ENCODE peak calls at places on chromosome 1, in four cellular contexts. P, X, I and B are unnamed samples.

GRCh38 chr1:180539103-180539502 is 19.7 kb upstream of the OVAAL start:
- DNase-seq in P (no peak), X (no peak), I (no peak), B (no peak)

GRCh38 chr1:226608699-226609505 is 60.3 kb downstream of the STUM start:
- DNase-seq in P (peak), X (peak), I (peak), B (peak)

GRCh38 chr1:190226006-190226405 is 251.7 kb downstream of the BRINP3 start:
- DNase-seq in P (no peak), X (no peak), I (no peak), B (no peak)

GRCh38 chr1:206470692-206471414 is 577 bp downstream of the IKBKE start:
- DNase-seq in P (peak), X (peak), I (no peak), B (peak)

GRCh38 chr1:201749059-201749458 is 79.9 kb upstream of the IPO9 start:
- DNase-seq in P (no peak), X (no peak), I (no peak), B (no peak)

GRCh38 chr1:23558140-23558871 is 995 bp downstream of the ID3 start:
- DNase-seq in P (peak), X (peak), I (no peak), B (peak)

GRCh38 chr1:66137235-66137634 is 344.5 kb downstream of the PDE4B start:
- DNase-seq in P (peak), X (no peak), I (no peak), B (no peak)

GRCh38 chr1:41741244-41741643 is 177.5 kb downstream of the HIVEP3 start:
- DNase-seq in P (no peak), X (no peak), I (no peak), B (no peak)

GRCh38 chr1:247647864-247648263 is 31.7 kb downstream of the OR13G1 start:
- DNase-seq in P (no peak), X (peak), I (peak), B (no peak)

GRCh38 chr1:65514083-65514482 is 93.6 kb downstream of the LEPR start:
- DNase-seq in P (peak), X (no peak), I (no peak), B (no peak)

GRCh38 chr1:245440933-245441332 is 286.1 kb downstream of the KIF26B start:
- DNase-seq in P (no peak), X (no peak), I (no peak), B (no peak)

DNA sequence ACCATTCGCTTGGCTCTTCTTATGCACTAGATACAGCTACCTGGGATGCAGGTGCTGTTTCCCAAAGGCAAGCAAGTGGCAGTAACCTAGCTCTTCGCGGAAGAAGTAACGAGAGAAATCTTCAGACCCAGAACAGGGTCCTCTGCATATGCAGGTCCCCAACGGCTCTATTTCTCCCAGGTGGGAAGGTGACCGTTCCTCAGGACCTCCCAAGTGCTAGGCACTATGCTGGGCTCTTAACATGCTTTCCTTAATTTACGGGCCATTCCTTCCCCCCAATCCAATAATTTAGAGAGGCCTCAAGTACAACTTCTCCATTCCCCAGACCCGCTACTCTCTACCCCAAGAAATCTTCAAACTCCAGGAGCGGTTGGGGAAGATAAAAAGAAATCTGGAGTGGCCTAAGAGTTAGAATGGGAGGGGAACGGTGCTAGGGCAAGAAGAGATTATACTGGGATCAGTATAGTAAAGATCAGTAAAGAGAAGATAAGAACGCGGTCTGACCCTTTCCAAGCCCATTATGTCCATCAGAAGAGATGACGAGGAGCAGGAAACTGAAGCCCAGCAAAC is 410 bp downstream of the TXNDC12 start:
- DNase-seq in P (no peak), X (no peak), I (no peak), B (no peak)
- H3K4ac ChIP-seq in P (peak), X (no peak), I (no peak), B (no peak)

DNA sequence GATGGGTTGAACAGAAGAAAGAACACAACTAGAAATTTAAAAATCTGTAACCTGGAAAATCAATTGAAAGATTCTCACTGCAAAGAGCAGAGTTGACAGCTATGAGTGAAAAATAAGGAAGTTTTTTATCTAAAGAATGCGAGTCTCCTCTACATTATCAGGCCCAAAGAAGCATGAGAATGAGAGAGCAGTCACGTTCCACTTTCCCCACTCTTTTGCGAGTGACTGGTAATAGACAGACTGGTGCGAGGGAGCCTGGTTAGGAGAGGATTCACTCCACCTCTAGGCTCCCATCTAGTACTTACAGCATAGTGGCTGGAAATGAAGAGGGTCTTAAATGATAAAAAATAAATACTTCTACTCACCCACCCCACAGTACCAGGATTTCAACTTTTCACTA is 52.0 kb downstream of the PRDX6 start:
- DNase-seq in P (no peak), X (no peak), I (no peak), B (no peak)
- H4K91ac ChIP-seq in P (no peak), X (no peak), I (no peak), B (no peak)

GRCh38 chr1:210800756-210801155 is 333.2 kb downstream of the KCNH1 start:
- DNase-seq in P (peak), X (no peak), I (no peak), B (no peak)
- H3K4ac ChIP-seq in P (no peak), X (no peak), I (no peak), B (no peak)

GRCh38 chr1:2314803-2315710 is 76.3 kb downstream of the MORN1 start:
- DNase-seq in P (peak), X (peak), I (peak), B (peak)
- H4K91ac ChIP-seq in P (peak), X (peak), I (peak), B (peak)

DNA sequence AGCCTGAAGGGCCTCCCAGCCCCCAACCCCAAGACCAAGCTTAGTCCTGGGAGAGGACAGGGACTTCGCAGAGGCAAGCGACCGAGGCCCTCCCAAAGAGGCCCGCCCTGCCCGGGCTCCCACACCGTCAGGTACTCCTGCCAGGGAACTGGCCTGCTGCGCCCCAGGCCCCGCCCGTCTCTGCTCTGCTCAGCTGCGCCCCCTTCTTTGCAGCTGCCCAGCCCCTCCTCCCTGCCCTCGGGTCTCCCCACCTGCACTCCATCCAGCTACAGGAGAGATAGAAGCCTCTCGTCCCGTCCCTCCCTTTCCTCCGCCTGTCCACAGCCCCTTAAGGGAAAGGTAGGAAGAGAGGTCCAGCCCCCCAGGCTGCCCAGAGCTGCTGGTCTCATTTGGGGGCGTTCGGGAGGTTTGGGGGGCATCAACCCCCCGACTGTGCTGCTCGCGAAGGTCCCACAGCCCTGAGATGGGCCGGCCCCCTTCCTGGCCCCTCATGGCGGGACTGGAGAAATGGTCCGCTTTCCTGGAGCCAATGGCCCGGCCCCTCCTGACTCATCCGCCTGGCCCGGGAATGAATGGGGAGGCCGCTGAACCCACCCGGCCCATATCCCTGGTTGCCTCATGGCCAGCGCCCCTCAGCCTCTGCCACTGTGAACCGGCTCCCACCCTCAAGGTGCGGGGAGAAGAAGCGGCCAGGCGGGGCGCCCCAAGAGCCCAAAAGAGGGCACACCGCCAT is 21.9 kb upstream of the ARF1 start:
- DNase-seq in P (no peak), X (peak), I (no peak), B (no peak)
- H3K4ac ChIP-seq in P (no peak), X (no peak), I (no peak), B (no peak)

GRCh38 chr1:29756901-29757729 is 520.8 kb downstream of the PTPRU start:
- DNase-seq in P (no peak), X (peak), I (no peak), B (no peak)

GRCh38 chr1:29753244-29753643 is 516.9 kb downstream of the PTPRU start:
- DNase-seq in P (no peak), X (peak), I (no peak), B (no peak)

GRCh38 chr1:29752141-29752540 is 515.8 kb downstream of the PTPRU start:
- DNase-seq in P (no peak), X (peak), I (peak), B (no peak)

GRCh38 chr1:29753771-29754607 is 517.7 kb downstream of the PTPRU start:
- DNase-seq in P (no peak), X (peak), I (no peak), B (no peak)

DNA sequence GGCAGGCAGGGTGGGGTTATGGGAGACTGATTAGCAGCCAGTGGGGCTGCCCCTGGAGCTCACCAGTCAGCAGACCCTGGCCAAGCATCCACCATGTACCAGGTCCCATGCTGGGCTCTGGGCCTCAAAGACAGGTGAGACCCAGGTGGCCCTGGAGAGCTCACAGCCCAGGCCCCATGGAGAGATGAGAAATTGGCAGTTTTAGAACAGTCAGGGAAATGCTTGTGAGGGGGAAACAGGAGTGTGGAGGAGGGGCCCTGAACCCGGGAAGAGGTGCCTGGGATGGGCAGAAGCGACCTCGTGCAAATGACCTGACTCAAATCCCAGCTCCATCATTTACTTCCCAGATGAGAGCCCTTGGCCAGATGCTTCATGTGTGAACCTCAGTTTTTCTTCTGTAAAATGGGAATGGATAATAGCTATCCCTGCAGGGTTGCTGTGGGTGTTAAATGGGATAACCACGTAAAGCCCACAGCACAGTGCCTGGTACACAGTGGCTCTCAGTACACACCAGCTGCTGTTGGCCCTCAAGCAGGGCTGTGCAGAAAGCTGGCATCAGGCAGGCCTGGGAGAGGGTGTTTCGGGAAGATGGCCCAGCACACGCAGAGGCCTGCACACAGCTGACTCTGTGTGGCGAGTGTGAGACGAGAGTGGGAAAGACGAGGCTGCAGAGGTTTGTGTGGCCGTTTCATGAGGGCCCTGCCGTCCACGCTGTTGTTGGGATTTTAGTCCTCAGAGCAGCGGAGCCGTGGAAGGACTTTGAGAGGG is 518.5 kb downstream of the PTPRU start:
- DNase-seq in P (no peak), X (peak), I (no peak), B (no peak)
- H4K91ac ChIP-seq in P (no peak), X (no peak), I (no peak), B (no peak)

GRCh38 chr1:36835696-36836095 is 198.6 kb downstream of the GRIK3 start:
- DNase-seq in P (no peak), X (no peak), I (no peak), B (no peak)
- H3K4ac ChIP-seq in P (no peak), X (no peak), I (no peak), B (no peak)